ENCODE peak calls at places on chromosomes 6 and 20, in nine cellular contexts. T, C, Z, P, K, D, B, G and H are unnamed samples.

GRCh38 chr6:9257215-9257614 is 821.9 kb upstream of the SLC35B3 start:
- DNase-seq in T (no peak), C (no peak), Z (no peak), P (no peak), K (no peak), D (no peak), B (no peak), G (no peak), H (no peak)

GRCh38 chr20:41395669-41396664 is 29.3 kb upstream of the EMILIN3 start:
- DNase-seq in T (peak; percentile 40), C (no peak), Z (no peak), P (no peak), K (no peak), D (no peak), B (no peak), G (no peak), H (peak; percentile 84)

GRCh38 chr6:152091851-152092341 is 284.4 kb downstream of the ESR1 start:
- DNase-seq in T (no peak), C (no peak), Z (no peak), P (no peak), K (no peak), D (no peak), B (no peak), G (no peak), H (no peak)

GRCh38 chr20:3652217-3652616 is 11.0 kb downstream of the GFRA4 start:
- DNase-seq in T (no peak), C (peak; percentile 50), Z (no peak), P (no peak), K (no peak), D (no peak), B (peak; percentile 8), G (no peak), H (no peak)

GRCh38 chr6:1596088-1596852 is 13.4 kb upstream of the FOXC1 start:
- DNase-seq in T (peak; percentile 43), C (peak; percentile 79), Z (no peak), P (peak; percentile 89), K (no peak), D (peak; percentile 46), B (peak; percentile 60), G (peak; percentile 77), H (no peak)

GRCh38 chr6:138307816-138308727 is 69.6 kb upstream of the SMIM28 start:
- DNase-seq in T (no peak), C (no peak), Z (no peak), P (no peak), K (no peak), D (peak; percentile 26), B (no peak), G (peak; percentile 58), H (no peak)

GRCh38 chr6:146282837-146283236 is 254.0 kb downstream of the GRM1 start:
- DNase-seq in T (no peak), C (no peak), Z (no peak), P (no peak), K (no peak), D (no peak), B (no peak), G (no peak), H (no peak)

GRCh38 chr6:149032599-149033405 is 284.7 kb upstream of the TAB2 start:
- DNase-seq in T (peak; percentile 63), C (no peak), Z (no peak), P (no peak), K (peak; percentile 92), D (no peak), B (peak; percentile 79), G (no peak), H (no peak)

GRCh38 chr6:150987371-150987828 is 121.9 kb downstream of the MTHFD1L start:
- DNase-seq in T (no peak), C (no peak), Z (no peak), P (no peak), K (no peak), D (no peak), B (no peak), G (no peak), H (no peak)

GRCh38 chr6:112362827-112363565 is 15.9 kb downstream of the RFPL4B start:
- DNase-seq in T (no peak), C (no peak), Z (no peak), P (no peak), K (no peak), D (no peak), B (no peak), G (no peak), H (no peak)

GRCh38 chr6:54805077-54805476 is 41.5 kb upstream of the FAM83B start:
- DNase-seq in T (no peak), C (no peak), Z (no peak), P (no peak), K (no peak), D (no peak), B (no peak), G (no peak), H (no peak)

GRCh38 chr6:111230351-111231077 is 143.2 kb downstream of the SLC16A10 start:
- DNase-seq in T (no peak), C (no peak), Z (no peak), P (no peak), K (no peak), D (no peak), B (no peak), G (no peak), H (no peak)
- H3K27ac ChIP-seq in T (no peak overlapping the region), C (no peak overlapping the region), Z (no peak overlapping the region), P (no peak overlapping the region), K (no peak overlapping the region), D (peak overlapping the region; percentile 78), B (no peak overlapping the region), G (no peak overlapping the region), H (no peak overlapping the region)

DNA sequence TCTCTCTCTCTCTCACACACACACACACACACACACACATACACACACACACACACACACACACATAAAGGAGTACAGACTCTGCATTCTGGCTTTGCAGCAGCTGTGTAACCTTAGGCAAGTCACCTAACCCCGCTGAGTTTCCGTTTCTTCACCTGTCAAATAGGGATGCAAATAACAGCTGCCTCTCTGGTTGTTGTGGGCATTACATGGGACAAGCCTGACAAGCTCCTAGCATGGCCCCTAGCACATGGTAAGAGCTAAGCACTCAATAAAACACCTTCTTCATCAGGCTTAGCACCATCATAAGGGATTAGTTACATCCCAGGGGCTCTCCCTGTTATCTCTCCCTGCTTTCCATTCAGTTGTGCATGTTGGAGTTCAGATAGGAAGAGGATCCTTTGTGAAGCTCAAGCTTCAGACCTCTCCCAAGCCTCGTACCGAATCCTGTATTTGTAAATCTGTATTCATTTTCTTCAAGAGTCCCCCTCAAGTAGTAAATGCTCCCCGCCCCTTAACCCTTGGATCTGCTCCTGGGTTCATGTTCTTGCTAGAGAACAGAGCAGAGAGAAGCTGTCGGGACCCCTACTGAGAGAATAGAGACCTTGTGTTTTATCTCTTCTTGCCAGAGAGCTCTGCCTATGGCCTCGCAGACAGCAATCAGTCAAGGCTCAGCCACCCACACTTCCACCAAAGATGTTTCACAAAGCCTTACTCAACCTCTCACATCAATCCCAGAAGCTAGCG is 2.2 kb downstream of the SLC13A3 start:
- DNase-seq in T (no peak), C (no peak), Z (no peak), P (no peak), K (no peak), D (no peak), B (no peak), G (no peak), H (no peak)
- TF ChIP-seq CTCF in T (no peak), C (no peak), Z (no peak), P (no peak), K (no peak), D (no peak), B (no peak), G (no peak), H (no peak)

GRCh38 chr6:37078814-37079213 is 73.4 kb downstream of the FGD2 start:
- DNase-seq in T (no peak), C (no peak), Z (no peak), P (no peak), K (no peak), D (no peak), B (no peak), G (no peak), H (no peak)

GRCh38 chr6:37081042-37081607 is 75.7 kb downstream of the FGD2 start:
- DNase-seq in T (no peak), C (no peak), Z (no peak), P (no peak), K (no peak), D (no peak), B (no peak), G (no peak), H (no peak)

GRCh38 chr6:37088897-37089296 is 81.1 kb upstream of the PIM1 start:
- DNase-seq in T (no peak), C (no peak), Z (no peak), P (no peak), K (no peak), D (no peak), B (no peak), G (no peak), H (no peak)

GRCh38 chr6:37082390-37082789 is 76.9 kb downstream of the FGD2 start:
- DNase-seq in T (no peak), C (no peak), Z (no peak), P (no peak), K (no peak), D (no peak), B (no peak), G (no peak), H (no peak)

DNA sequence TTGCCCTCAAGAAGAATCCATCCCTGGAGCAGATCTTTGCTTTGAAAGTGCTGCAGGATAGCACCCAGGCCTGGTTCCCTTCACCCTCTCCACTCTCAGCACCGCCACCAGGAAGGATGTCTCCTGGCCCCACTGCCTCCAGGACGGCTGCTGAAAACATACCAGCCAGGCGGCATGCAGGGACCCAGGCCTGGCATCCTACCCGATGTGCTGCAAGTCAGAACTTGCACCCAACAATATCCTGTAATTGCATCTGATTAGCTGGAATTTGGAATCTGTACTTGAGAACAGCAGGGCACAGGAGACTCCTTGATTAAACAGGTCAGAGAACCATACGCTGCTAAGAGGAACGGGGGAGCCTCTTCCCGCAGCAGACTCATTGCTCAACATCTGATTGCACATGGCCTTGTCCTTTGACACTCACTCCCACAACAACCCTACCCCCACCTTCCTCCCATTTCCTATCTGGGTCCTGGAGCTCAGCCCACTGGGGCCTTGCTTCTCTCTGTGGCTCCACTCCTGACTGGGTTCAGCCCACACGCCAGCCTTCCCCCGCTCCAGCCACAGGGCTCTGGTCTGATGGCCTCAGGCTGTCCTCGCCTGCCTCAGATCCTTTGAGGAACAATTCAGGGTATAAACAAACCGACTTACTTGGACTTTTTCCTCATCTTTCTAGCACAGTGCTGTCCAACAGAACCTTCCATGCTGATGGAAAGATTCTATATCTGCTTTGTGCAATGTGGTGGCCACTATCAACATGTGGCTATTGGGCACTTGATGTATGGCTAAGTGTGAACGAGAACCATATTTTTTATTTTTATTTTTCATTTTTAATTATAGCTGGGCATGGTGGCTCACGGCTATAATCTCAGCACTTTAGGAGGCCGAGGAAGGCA is 78.0 kb downstream of the FGD2 start:
- DNase-seq in T (peak; percentile 96), C (peak; percentile 91), Z (peak; percentile 83), P (peak; percentile 90), K (no peak), D (peak; percentile 82), B (peak; percentile 92), G (no peak), H (no peak)
- H3K27ac ChIP-seq in T (peak overlapping the region; percentile 41), C (peak overlapping the region; percentile 70), Z (peak overlapping the region; percentile 63), P (peak overlapping the region; percentile 3), K (no peak overlapping the region), D (peak overlapping the region; percentile 56), B (peak overlapping the region; percentile 45), G (no peak overlapping the region), H (peak overlapping the region; percentile 68)

DNA sequence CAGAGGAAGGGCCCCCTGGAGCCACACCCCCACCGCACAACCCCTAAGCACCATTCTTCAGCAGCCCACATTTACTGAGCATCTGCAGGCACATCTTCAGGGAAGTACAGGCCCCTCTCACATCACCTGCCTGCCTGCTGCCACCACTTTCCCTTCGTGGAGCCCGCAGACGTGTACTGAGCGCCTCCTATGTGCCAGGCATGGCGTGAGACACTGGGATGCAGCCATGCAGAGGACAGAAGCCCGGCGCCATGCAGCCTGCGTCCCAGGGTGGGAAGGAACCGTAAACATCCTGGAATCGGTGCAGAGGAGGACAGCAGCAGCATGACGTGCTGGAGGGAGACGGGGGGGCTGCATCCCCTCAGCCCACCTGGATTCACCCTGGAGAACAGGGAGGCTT is 78.1 kb downstream of the GRM4 start:
- DNase-seq in T (no peak), C (no peak), Z (no peak), P (peak; percentile 51), K (no peak), D (no peak), B (no peak), G (no peak), H (no peak)
- TF ChIP-seq CTCF in T (no peak), C (no peak), Z (no peak), P (no peak), K (peak; percentile 45), D (no peak), B (no peak), G (no peak), H (no peak)